ENCODE peak calls at places on chromosome 20, in five cellular contexts. L, U, K, M and O are unnamed samples.

GRCh38 chr20:36607586-36608387 is 2.2 kb downstream of the RAB5IF start:
- DNase-seq in M (no peak), U (no peak), K (no peak), L (no peak), O (no peak)

GRCh38 chr20:62723351-62723750 is 14.7 kb downstream of the NTSR1 start:
- DNase-seq in U (no peak), M (no peak), L (no peak), K (no peak), O (no peak)

GRCh38 chr20:12395404-12396159 is 477.9 kb downstream of the BTBD3 start:
- DNase-seq in U (no peak), L (no peak), K (no peak), M (no peak), O (no peak)

GRCh38 chr20:50558483-50558925 is 48.3 kb downstream of the PTPN1 start:
- DNase-seq in M (no peak), U (no peak), L (no peak), K (no peak), O (no peak)

GRCh38 chr20:18428490-18429173 is 38.2 kb downstream of the DZANK1 start:
- DNase-seq in L (no peak), K (no peak), U (no peak), M (no peak), O (no peak)

GRCh38 chr20:60209048-60209447 is 250.8 kb downstream of the CDH26 start:
- DNase-seq in K (no peak), M (no peak), U (no peak), L (no peak), O (no peak)

GRCh38 chr20:52572687-52573086 is 381.1 kb upstream of the ZFP64 start:
- DNase-seq in M (no peak), L (no peak), U (no peak), K (peak; percentile 6), O (no peak)

GRCh38 chr20:1934162-1934561 is 39.0 kb downstream of the SIRPA start:
- DNase-seq in L (no peak), U (no peak), M (no peak), K (no peak), O (no peak)

GRCh38 chr20:53738039-53738944 is 144.7 kb upstream of the ZNF217 start:
- DNase-seq in L (peak; percentile 36), M (no peak), U (no peak), K (peak; percentile 89), O (peak; percentile 92)

GRCh38 chr20:62660768-62661167 is 18.5 kb downstream of the SLCO4A1 start:
- DNase-seq in U (no peak), L (no peak), K (no peak), M (no peak), O (no peak)

GRCh38 chr20:43691928-43692524 is 25.1 kb downstream of the MYBL2 start:
- DNase-seq in K (peak; percentile 12), L (peak; percentile 6), M (peak; percentile 87), U (peak; percentile 32), O (peak; percentile 15)

GRCh38 chr20:14142964-14143627 is 147.8 kb downstream of the MACROD2 start:
- DNase-seq in K (peak; percentile 15), L (peak; percentile 34), M (no peak), U (no peak), O (peak; percentile 3)

GRCh38 chr20:10242166-10242565 is 23.5 kb downstream of the SNAP25 start:
- DNase-seq in K (no peak), U (no peak), M (no peak), L (no peak), O (no peak)

GRCh38 chr20:57445298-57445697 is 54.1 kb downstream of the RBM38 start:
- DNase-seq in L (no peak), M (no peak), U (no peak), K (no peak), O (no peak)

GRCh38 chr20:3911956-3912355 is 22.8 kb downstream of the PANK2 start:
- DNase-seq in U (no peak), K (no peak), M (peak; percentile 80), L (no peak), O (peak; percentile 66)

GRCh38 chr20:52859156-52859887 is 112.8 kb upstream of the TSHZ2 start:
- DNase-seq in L (peak; percentile 5), K (no peak), U (no peak), M (no peak), O (no peak)

GRCh38 chr20:23078351-23078993 is 7.7 kb downstream of the CD93 start:
- DNase-seq in K (no peak), L (peak; percentile 38), M (no peak), U (no peak), O (peak; percentile 81)

GRCh38 chr20:61890210-61890609 is 175.5 kb downstream of the TAF4 start:
- DNase-seq in M (no peak), L (no peak), U (no peak), K (no peak), O (no peak)

GRCh38 chr20:52379723-52380336 is 188.3 kb upstream of the ZFP64 start:
- DNase-seq in K (peak; percentile 25), U (peak; percentile 5), L (no peak), M (peak; percentile 62), O (no peak)

GRCh38 chr20:57582432-57583288 is 21.8 kb downstream of the PCK1 start:
- DNase-seq in K (peak; percentile 19), U (no peak), L (no peak), M (peak; percentile 58), O (peak; percentile 64)

GRCh38 chr20:36462440-36463211 is 78.7 kb upstream of the MYL9 start:
- DNase-seq in L (no peak), U (no peak), K (no peak), M (no peak), O (no peak)

GRCh38 chr20:39081255-39081654 is 119.1 kb downstream of the DHX35 start:
- DNase-seq in L (peak; percentile 64), U (peak; percentile 79), K (peak; percentile 57), M (peak; percentile 92), O (peak; percentile 54)

GRCh38 chr20:51014797-51015722 is 7.8 kb downstream of the KCNG1 start:
- DNase-seq in K (peak; percentile 39), U (no peak), L (peak; percentile 57), M (peak; percentile 73), O (peak; percentile 54)

GRCh38 chr20:37741055-37741454 is 47.2 kb downstream of the CTNNBL1 start:
- DNase-seq in K (no peak), L (no peak), M (no peak), U (no peak), O (no peak)

GRCh38 chr20:17854307-17854903 is 114.2 kb downstream of the SNX5 start:
- DNase-seq in L (no peak), K (no peak), U (no peak), M (no peak), O (no peak)

GRCh38 chr20:48691523-48691922 is 136.3 kb downstream of the PREX1 start:
- DNase-seq in K (peak; percentile 39), U (no peak), M (no peak), L (no peak), O (peak; percentile 35)

GRCh38 chr20:20456736-20457135 is 88.8 kb downstream of the INSM1 start:
- DNase-seq in K (no peak), U (no peak), L (no peak), M (no peak), O (no peak)

GRCh38 chr20:52289956-52290355 is 98.4 kb upstream of the ZFP64 start:
- DNase-seq in L (no peak), M (no peak), U (no peak), K (no peak), O (no peak)

GRCh38 chr20:31849306-31849930 is 4.0 kb upstream of the FOXS1 start:
- DNase-seq in L (no peak), K (no peak), U (no peak), M (no peak), O (peak; percentile 87)